ENCODE peak calls at places on chromosomes 7 and 10, in four cellular contexts. Z is type B pancreatic cell; V is GM10248; F is activated CD8-positive, alpha-beta T cell treated with anti-CD3 and anti-CD28 coated beads for 36 hours. Y is an unnamed sample.

GRCh38 chr7:157043745-157044144 is 33.3 kb upstream of the MNX1 start:
- DNase-seq in Z (no peak), V (no peak), F (no peak), Y (no peak)

GRCh38 chr7:90111-91063 is 102.0 kb upstream of the FAM20C start:
- DNase-seq in F (peak; percentile 15), Z (no peak), V (no peak), Y (no peak)

GRCh38 chr7:120915314-120915713 is 35.3 kb upstream of the ING3 start:
- DNase-seq in V (no peak), Z (no peak), F (no peak), Y (no peak)

GRCh38 chr7:146321301-146321700 is 204.7 kb downstream of the CNTNAP2 start:
- DNase-seq in V (no peak), F (no peak), Z (no peak), Y (no peak)

GRCh38 chr10:132920101-132920925 is 22.1 kb downstream of the CFAP46 start:
- DNase-seq in Z (no peak), F (no peak), V (no peak), Y (no peak)

GRCh38 chr7:44981035-44981706 is 2.4 kb upstream of the MYO1G start:
- DNase-seq in F (peak; percentile 70), V (no peak), Z (no peak), Y (no peak)

GRCh38 chr7:29080803-29081202 is 65.5 kb downstream of the CPVL start:
- DNase-seq in Z (no peak), F (no peak), V (no peak), Y (no peak)

GRCh38 chr7:144011458-144012230 is 11.5 kb downstream of the OR6B1 start:
- DNase-seq in F (no peak), Z (no peak), V (no peak), Y (no peak)

GRCh38 chr7:13641699-13642098 is 347.8 kb downstream of the ETV1 start:
- DNase-seq in Z (no peak), F (no peak), V (no peak), Y (no peak)

GRCh38 chr10:127474501-127474900 is 74.6 kb upstream of the NPS start:
- DNase-seq in Z (no peak), F (no peak), V (no peak), Y (no peak)

GRCh38 chr7:8500286-8500685 is 66.9 kb downstream of the NXPH1 start:
- DNase-seq in Z (no peak), F (no peak), V (no peak), Y (no peak)

GRCh38 chr7:37128644-37129043 is 320.0 kb downstream of the ELMO1 start:
- DNase-seq in V (no peak), Z (no peak), F (no peak), Y (no peak)

GRCh38 chr7:31069880-31070555 is 17.9 kb downstream of the ADCYAP1R1 start:
- DNase-seq in Z (no peak), V (no peak), F (no peak), Y (no peak)

GRCh38 chr10:61963669-61964058 is 62.2 kb downstream of the ARID5B start:
- DNase-seq in F (no peak), Z (no peak), V (no peak), Y (no peak)

GRCh38 chr7:90944021-90944420 is 320.2 kb upstream of the FZD1 start:
- DNase-seq in Z (no peak), F (no peak), V (no peak), Y (no peak)

GRCh38 chr7:41821521-41822213 is 118.8 kb upstream of the INHBA start:
- DNase-seq in Z (no peak), V (no peak), F (no peak), Y (no peak)

DNA sequence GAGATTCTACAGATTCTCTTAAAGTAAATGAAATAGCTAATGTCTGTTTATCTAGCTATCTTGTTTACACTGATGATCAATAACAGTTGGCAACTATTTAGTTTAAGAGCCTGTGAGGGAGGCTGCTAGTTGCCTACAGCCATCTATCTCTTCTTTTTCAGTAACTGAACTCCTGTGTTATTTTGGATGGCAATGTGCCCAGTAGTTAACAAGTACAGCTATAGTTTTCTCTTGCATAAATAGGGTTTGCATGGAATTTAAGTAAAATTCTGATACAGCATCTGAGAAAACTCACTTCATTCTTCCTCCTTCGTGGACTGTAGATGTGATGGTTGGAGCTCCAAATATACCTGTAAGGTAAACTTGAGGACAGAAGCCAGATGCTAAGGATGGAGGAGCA is 219.5 kb upstream of the POT1 start:
- DNase-seq in V (no peak), Z (no peak), F (no peak), Y (no peak)
- TF ChIP-seq CTCF in V (no peak), Z (no peak), F (no peak), Y (no peak)

GRCh38 chr10:97074256-97075145 is 111.3 kb downstream of the SLIT1 start:
- DNase-seq in V (no peak), F (no peak), Z (no peak), Y (no peak)
- TF ChIP-seq CTCF in V (no peak), F (no peak), Z (no peak), Y (no peak)

DNA sequence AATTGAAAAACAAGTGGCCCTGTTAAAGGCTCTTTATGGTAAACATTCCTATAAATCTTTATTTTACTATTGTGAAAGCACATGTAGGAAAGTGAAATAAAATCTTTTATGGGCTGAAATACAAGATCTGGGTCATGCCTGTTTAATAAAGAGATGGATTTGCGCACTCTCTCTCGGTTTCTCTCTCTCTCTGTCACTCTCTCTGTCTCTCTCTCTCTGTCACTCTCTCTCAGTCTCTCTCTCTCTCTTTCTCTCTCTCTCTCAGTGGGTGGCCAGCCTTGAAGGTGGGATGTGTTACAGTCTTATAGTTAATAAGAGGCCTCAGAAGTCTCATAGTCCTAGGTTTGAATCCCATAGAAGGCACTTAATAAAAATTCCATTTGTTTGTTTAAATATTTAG is 2.4 kb downstream of the TAC1 start:
- DNase-seq in V (no peak), Z (no peak), F (no peak), Y (no peak)
- TF ChIP-seq CTCF in V (no peak), Z (no peak), F (no peak), Y (no peak)

GRCh38 chr10:73816917-73817729 is 5.7 kb upstream of the NDST2 start:
- DNase-seq in Z (no peak), V (no peak), F (no peak), Y (no peak)

GRCh38 chr10:73814276-73814895 is 3.0 kb upstream of the NDST2 start:
- DNase-seq in Z (no peak), F (no peak), V (no peak), Y (no peak)

GRCh38 chr10:73815719-73816030 is 4.3 kb upstream of the NDST2 start:
- DNase-seq in F (no peak), Z (no peak), V (no peak), Y (no peak)

GRCh38 chr10:73813333-73813732 is 1.9 kb upstream of the NDST2 start:
- DNase-seq in Z (no peak), F (no peak), V (no peak), Y (no peak)

GRCh38 chr10:73814896-73815718 is 3.7 kb upstream of the NDST2 start:
- DNase-seq in F (no peak), Z (no peak), V (no peak), Y (peak; percentile 57)
- TF ChIP-seq CTCF in F (no peak), Z (peak; percentile 57), V (no peak), Y (peak; percentile 32)

DNA sequence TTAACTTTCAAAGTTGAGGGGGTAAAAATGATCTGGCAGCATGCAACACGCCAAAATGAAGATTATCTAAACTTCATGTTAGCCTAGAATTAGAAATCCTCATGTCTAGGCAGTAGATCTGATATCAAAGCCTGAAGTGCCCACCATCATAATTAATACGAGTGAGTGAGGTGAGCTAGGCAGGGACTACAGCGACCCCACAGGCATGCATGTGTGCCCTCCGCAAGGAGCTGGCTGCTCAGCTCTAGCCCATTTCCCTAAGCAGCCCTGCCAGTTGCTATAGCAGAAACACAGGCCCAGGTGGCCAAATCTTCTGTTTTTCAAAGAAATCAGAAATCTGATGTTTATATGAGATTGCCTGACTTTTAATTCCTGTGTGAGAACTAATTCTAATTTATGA is 93.1 kb upstream of the IFRD1 start:
- DNase-seq in F (no peak), V (no peak), Z (no peak), Y (no peak)
- TF ChIP-seq CTCF in F (no peak), V (no peak), Z (no peak), Y (no peak)

DNA sequence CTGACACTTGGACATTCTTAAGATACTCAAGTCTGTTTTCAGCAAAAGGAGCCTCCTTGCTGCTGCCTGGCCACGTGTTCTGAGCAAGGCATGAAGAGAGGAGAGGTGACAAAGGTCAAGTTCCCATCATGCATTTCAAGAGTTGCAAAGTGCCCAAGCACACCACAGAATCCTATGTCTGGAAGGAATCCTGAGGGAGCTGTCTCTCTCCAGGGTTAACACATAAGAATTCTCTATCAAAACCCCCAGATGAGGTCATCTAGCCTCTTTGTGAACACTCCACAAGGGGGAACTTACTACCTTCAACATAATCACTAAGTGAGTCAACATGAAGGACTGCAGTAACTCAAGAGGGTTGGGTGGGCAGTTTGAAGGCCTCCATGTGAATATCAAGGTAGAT is 155.5 kb downstream of the RNF216 start:
- DNase-seq in V (peak; percentile 59), F (no peak), Z (no peak), Y (peak; percentile 60)
- TF ChIP-seq CTCF in V (no peak), F (no peak), Z (no peak), Y (no peak)